ENCODE peak calls at places on chromosomes 11 and 22, in four cellular contexts. One of them, this sample, is unnamed.

GRCh38 chr11:73577496-73577917 is 20.4 kb downstream of the FAM168A start:
- DNase-seq in A549: no peak
- DNase-seq in HepG2: no peak
- DNase-seq in K562: no peak
- DNase-seq in this sample: peak; percentile 39

GRCh38 chr11:119094816-119095065 is 6.9 kb downstream of the DPAGT1 start:
- DNase-seq in A549: no peak
- DNase-seq in HepG2: peak; percentile 64
- DNase-seq in K562: peak; percentile 60
- DNase-seq in this sample: no peak

GRCh38 chr22:19375435-19375834 is 56.1 kb downstream of the HIRA start:
- DNase-seq in A549: no peak
- DNase-seq in HepG2: no peak
- DNase-seq in K562: no peak
- DNase-seq in this sample: no peak

GRCh38 chr11:104198576-104198975 is 34.6 kb upstream of the PDGFD start:
- DNase-seq in A549: no peak
- DNase-seq in HepG2: no peak
- DNase-seq in K562: no peak
- DNase-seq in this sample: no peak

GRCh38 chr11:71326328-71326940 is 74.1 kb upstream of the SHANK2 start:
- DNase-seq in A549: no peak
- DNase-seq in HepG2: no peak
- DNase-seq in K562: no peak
- DNase-seq in this sample: no peak

GRCh38 chr11:118310781-118311485 is 6.4 kb downstream of the CD3E start:
- DNase-seq in A549: no peak
- DNase-seq in HepG2: no peak
- DNase-seq in K562: no peak
- DNase-seq in this sample: no peak

GRCh38 chr11:2777871-2778629 is 78.3 kb upstream of the KCNQ1OT1 start:
- DNase-seq in A549: no peak
- DNase-seq in HepG2: no peak
- DNase-seq in K562: peak; percentile 47
- DNase-seq in this sample: no peak

GRCh38 chr22:37496651-37497599 is 10.7 kb upstream of the MFNG start:
- DNase-seq in A549: peak; percentile 31
- DNase-seq in HepG2: no peak
- DNase-seq in K562: no peak
- DNase-seq in this sample: no peak

GRCh38 chr11:110431212-110432073 is 1.7 kb downstream of the FDX1 start:
- DNase-seq in A549: no peak
- DNase-seq in HepG2: no peak
- DNase-seq in K562: no peak
- DNase-seq in this sample: no peak
- TF ChIP-seq POLR2AphosphoS2 in A549: no peak
- TF ChIP-seq POLR2AphosphoS2 in HepG2: no peak
- TF ChIP-seq POLR2AphosphoS2 in K562: no peak
- TF ChIP-seq POLR2AphosphoS2 in this sample: no peak

GRCh38 chr22:33051960-33052839 is 6.0 kb downstream of the SYN3 start:
- DNase-seq in A549: no peak
- DNase-seq in HepG2: peak; percentile 85
- DNase-seq in K562: no peak
- DNase-seq in this sample: no peak
- TF ChIP-seq POLR2AphosphoS2 in A549: no peak
- TF ChIP-seq POLR2AphosphoS2 in HepG2: no peak
- TF ChIP-seq POLR2AphosphoS2 in K562: no peak
- TF ChIP-seq POLR2AphosphoS2 in this sample: no peak

GRCh38 chr11:134529212-134530096 is 117.4 kb upstream of the B3GAT1 start:
- DNase-seq in A549: no peak
- DNase-seq in HepG2: no peak
- DNase-seq in K562: no peak
- DNase-seq in this sample: no peak
- TF ChIP-seq POLR2AphosphoS2 in A549: no peak
- TF ChIP-seq POLR2AphosphoS2 in HepG2: no peak
- TF ChIP-seq POLR2AphosphoS2 in K562: no peak
- TF ChIP-seq POLR2AphosphoS2 in this sample: no peak

GRCh38 chr11:111001091-111001430 is 244.5 kb upstream of the POU2AF2 start:
- DNase-seq in A549: no peak
- DNase-seq in HepG2: no peak
- DNase-seq in K562: no peak
- DNase-seq in this sample: no peak
- TF ChIP-seq POLR2AphosphoS2 in A549: no peak
- TF ChIP-seq POLR2AphosphoS2 in HepG2: no peak
- TF ChIP-seq POLR2AphosphoS2 in K562: no peak
- TF ChIP-seq POLR2AphosphoS2 in this sample: no peak

GRCh38 chr22:40107244-40107643 is 70.5 kb upstream of the TNRC6B start:
- DNase-seq in A549: no peak
- DNase-seq in HepG2: no peak
- DNase-seq in K562: no peak
- DNase-seq in this sample: no peak
- TF ChIP-seq POLR2AphosphoS2 in A549: no peak
- TF ChIP-seq POLR2AphosphoS2 in HepG2: no peak
- TF ChIP-seq POLR2AphosphoS2 in K562: no peak
- TF ChIP-seq POLR2AphosphoS2 in this sample: no peak

GRCh38 chr11:5690216-5690615 is 626 bp downstream of the TRIM22 start:
- DNase-seq in A549: no peak
- DNase-seq in HepG2: no peak
- DNase-seq in K562: no peak
- DNase-seq in this sample: no peak

GRCh38 chr11:5689551-5689983 is at the start of gene TRIM22:
- DNase-seq in A549: no peak
- DNase-seq in HepG2: no peak
- DNase-seq in K562: no peak
- DNase-seq in this sample: peak; percentile 92

GRCh38 chr11:5688482-5688881 is 1.1 kb upstream of the TRIM22 start:
- DNase-seq in A549: no peak
- DNase-seq in HepG2: no peak
- DNase-seq in K562: no peak
- DNase-seq in this sample: no peak

GRCh38 chr11:5691963-5692358 is 2.4 kb downstream of the TRIM22 start:
- DNase-seq in A549: no peak
- DNase-seq in HepG2: no peak
- DNase-seq in K562: no peak
- DNase-seq in this sample: no peak

GRCh38 chr11:5690736-5691135 is 1.1 kb downstream of the TRIM22 start:
- DNase-seq in A549: no peak
- DNase-seq in HepG2: no peak
- DNase-seq in K562: no peak
- DNase-seq in this sample: no peak
- TF ChIP-seq POLR2AphosphoS2 in A549: no peak
- TF ChIP-seq POLR2AphosphoS2 in HepG2: no peak
- TF ChIP-seq POLR2AphosphoS2 in K562: no peak
- TF ChIP-seq POLR2AphosphoS2 in this sample: no peak

GRCh38 chr11:35548925-35549561 is 23.6 kb upstream of the PAMR1 start:
- DNase-seq in A549: no peak
- DNase-seq in HepG2: no peak
- DNase-seq in K562: no peak
- DNase-seq in this sample: no peak

GRCh38 chr11:35549787-35550186 is 24.4 kb upstream of the PAMR1 start:
- DNase-seq in A549: no peak
- DNase-seq in HepG2: no peak
- DNase-seq in K562: no peak
- DNase-seq in this sample: no peak

GRCh38 chr11:35553021-35553420 is 27.6 kb upstream of the PAMR1 start:
- DNase-seq in A549: no peak
- DNase-seq in HepG2: no peak
- DNase-seq in K562: no peak
- DNase-seq in this sample: no peak

GRCh38 chr11:35553831-35554230 is 28.4 kb upstream of the PAMR1 start:
- DNase-seq in A549: no peak
- DNase-seq in HepG2: no peak
- DNase-seq in K562: no peak
- DNase-seq in this sample: no peak

DNA sequence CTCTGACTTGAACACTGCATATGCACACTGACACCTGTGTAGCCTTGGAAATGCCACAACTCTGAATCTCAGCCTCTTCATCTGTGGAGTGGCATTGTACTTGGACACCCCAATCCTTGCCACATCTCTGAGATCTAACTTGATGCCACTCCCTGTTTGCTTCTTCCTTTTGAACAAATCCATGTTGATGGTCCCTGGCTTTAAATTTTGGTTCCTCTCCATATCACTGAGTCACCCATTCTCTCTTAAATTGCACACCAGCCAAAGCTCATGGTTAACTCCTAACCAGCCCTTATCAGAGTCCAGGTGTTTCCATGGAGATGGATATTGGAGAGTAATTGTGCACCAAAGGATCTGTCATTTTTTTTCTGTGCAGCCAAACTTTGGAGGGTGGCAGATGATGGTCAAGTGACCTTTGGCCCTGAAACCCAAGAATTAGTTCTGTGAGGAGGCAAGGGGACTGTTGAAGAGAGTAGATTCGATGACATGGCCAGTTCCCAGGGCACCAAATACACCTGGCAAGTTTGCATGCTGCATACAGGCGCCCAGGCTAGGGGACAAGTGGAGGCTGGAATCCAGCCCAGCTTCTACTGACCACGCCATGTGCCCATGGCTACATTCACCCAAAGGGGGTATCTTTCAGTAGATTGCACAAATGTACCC is 25.1 kb upstream of the PAMR1 start:
- DNase-seq in A549: no peak
- DNase-seq in HepG2: no peak
- DNase-seq in K562: no peak
- DNase-seq in this sample: no peak
- TF ChIP-seq POLR2AphosphoS2 in A549: no peak
- TF ChIP-seq POLR2AphosphoS2 in HepG2: no peak
- TF ChIP-seq POLR2AphosphoS2 in K562: no peak
- TF ChIP-seq POLR2AphosphoS2 in this sample: no peak

DNA sequence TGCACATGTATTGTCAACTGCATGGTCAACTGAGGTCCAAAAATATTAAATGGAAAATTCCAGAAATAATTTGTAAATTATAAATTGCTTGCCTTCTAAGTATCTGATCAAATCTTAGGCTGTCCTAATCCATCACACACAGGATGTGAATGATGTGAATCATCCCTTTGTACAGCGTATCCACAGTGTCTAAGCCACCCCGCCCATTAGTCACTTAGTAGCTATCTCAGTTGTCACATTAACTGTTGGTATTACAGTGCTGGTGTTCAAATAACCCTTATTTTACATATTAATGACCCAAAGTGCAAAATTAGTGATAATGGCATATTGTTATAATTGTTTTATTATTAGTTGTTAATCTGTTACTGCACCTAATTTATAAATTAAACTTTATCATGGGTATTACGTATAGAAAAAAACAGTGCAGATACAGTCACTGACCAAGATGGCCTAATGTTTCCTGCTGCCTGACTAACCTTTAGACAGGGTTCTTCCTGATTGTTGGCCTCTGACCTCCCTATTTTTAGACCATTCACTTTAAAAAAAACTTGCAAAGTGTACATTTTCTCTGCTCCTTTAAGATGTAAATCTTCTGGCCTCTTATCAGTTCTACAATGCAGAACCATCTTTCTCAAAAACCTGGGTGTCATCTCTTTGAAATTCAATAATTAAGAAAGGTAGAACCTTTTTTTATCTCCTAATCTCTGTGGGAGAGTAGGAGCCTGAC is 2.9 kb upstream of the SVIP start:
- DNase-seq in A549: peak; percentile 4
- DNase-seq in HepG2: peak; percentile 15
- DNase-seq in K562: peak; percentile 32
- DNase-seq in this sample: no peak
- TF ChIP-seq POLR2AphosphoS2 in A549: no peak
- TF ChIP-seq POLR2AphosphoS2 in HepG2: no peak
- TF ChIP-seq POLR2AphosphoS2 in K562: no peak
- TF ChIP-seq POLR2AphosphoS2 in this sample: no peak